ENCODE peak calls at places on chromosomes 6 and 20, in six cellular contexts. O is neuronal stem cell, A is A673, Q is GM23248, T is vagina, B is SJCRH30. Z is an unnamed sample. For H3K4me1 and H3K27me3, the result is how much of the 10 kb centered on the place peaks cover.

GRCh38 chr6:10478187-10479040 is 42.7 kb upstream of the GCNT2 start:
- DNase-seq in O (peak), A (peak), Q (peak), T (no peak), B (no peak), Z (no peak)

GRCh38 chr6:5213851-5214507 is 46.8 kb downstream of the LYRM4 start:
- DNase-seq in O (no peak), A (no peak), Q (peak), T (no peak), B (no peak), Z (peak)

GRCh38 chr6:164826831-164827468 is 482.5 kb downstream of the C6orf118 start:
- DNase-seq in O (no peak), A (no peak), Q (no peak), T (no peak), B (no peak), Z (no peak)

GRCh38 chr20:22586645-22587310 is 2.4 kb upstream of the FOXA2 start:
- DNase-seq in O (no peak), A (peak), Q (peak), T (no peak), B (no peak), Z (peak)

GRCh38 chr20:11844691-11845090 is 73.0 kb upstream of the BTBD3 start:
- DNase-seq in O (no peak), A (no peak), Q (no peak), T (no peak), B (no peak), Z (no peak)

GRCh38 chr6:152309648-152310047 is 327.5 kb downstream of the SYNE1 start:
- DNase-seq in O (no peak), A (no peak), Q (no peak), T (no peak), B (no peak), Z (peak)

GRCh38 chr6:7100072-7100750 is 7.5 kb upstream of the RREB1 start:
- DNase-seq in O (no peak), A (no peak), Q (no peak), T (no peak), B (no peak), Z (no peak)

GRCh38 chr20:50113420-50114224 is 672 bp upstream of the UBE2V1 start:
- DNase-seq in O (no peak), A (no peak), Q (peak), T (no peak), B (no peak), Z (no peak)

GRCh38 chr20:13723015-13723414 is 61.7 kb downstream of the ESF1 start:
- DNase-seq in O (no peak), A (peak), Q (no peak), T (no peak), B (no peak), Z (no peak)

GRCh38 chr20:31594558-31595379 is 10.3 kb upstream of the ID1 start:
- DNase-seq in O (no peak), A (no peak), Q (no peak), T (no peak), B (peak), Z (no peak)

GRCh38 chr20:51966296-51966971 is 164.1 kb upstream of the SALL4 start:
- DNase-seq in O (peak), A (peak), Q (peak), T (no peak), B (peak), Z (peak)

GRCh38 chr6:82971877-82972460 is 93.7 kb downstream of the UBE3D start:
- DNase-seq in O (no peak), A (no peak), Q (peak), T (no peak), B (no peak), Z (no peak)

GRCh38 chr6:148465654-148466053 is 123.0 kb downstream of the SASH1 start:
- DNase-seq in O (no peak), A (no peak), Q (no peak), T (no peak), B (no peak), Z (no peak)
- H3K4me1 ChIP-seq in O (under half), A (under half), Q (under half), T (under half), B (under half), Z (under half)

DNA sequence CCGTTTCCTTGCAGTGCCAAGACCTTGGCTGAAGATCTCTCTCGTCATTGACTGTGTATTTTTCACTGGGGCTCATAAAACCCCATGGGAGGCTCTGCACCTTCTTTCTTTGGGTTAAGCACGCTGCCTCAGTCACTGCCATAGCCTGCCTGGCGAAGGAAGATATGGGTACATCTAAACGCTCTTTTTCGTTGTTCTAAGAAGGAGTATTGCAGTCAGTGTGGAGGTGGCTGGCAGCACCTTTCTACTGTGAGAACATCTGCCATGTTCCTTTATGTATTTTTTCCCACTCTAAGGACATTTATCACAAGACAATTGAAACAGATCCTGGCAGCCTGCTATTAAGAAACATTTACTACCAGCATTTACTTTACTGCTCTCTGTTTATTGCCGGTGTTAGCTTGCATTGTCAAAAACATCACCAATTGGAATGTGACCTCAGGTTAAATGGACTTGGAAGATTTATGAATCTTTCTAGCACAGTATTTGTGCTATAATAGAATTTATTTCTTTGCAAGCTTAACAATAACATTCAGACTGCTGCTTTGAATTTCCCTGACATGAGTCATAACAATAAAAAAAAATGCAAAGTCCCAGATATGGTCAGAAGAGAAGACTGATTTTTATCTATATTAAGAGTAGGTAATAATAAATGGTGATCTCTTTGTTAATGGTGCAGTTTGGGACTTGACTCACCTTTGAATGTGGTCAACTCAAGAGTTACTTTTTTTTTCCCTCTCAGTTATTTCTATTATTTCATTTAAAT is 62.2 kb upstream of the CLDN20 start:
- DNase-seq in O (no peak), A (peak), Q (peak), T (no peak), B (no peak), Z (no peak)
- H3K27me3 ChIP-seq in O (under half), A (under half), Q (under half), T (under half), B (under half), Z (under half)

GRCh38 chr6:137218917-137219663 is at the start of gene IFNGR1:
- DNase-seq in O (peak), A (peak), Q (peak), T (no peak), B (peak), Z (peak)

GRCh38 chr6:137217801-137218472 is 1.2 kb downstream of the IFNGR1 start:
- DNase-seq in O (no peak), A (no peak), Q (peak), T (no peak), B (no peak), Z (no peak)

GRCh38 chr6:137222376-137222775 is 3.2 kb upstream of the IFNGR1 start:
- DNase-seq in O (no peak), A (no peak), Q (no peak), T (no peak), B (no peak), Z (no peak)

GRCh38 chr6:137218473-137218916 is 690 bp downstream of the IFNGR1 start:
- DNase-seq in O (peak), A (peak), Q (peak), T (no peak), B (peak), Z (peak)

DNA sequence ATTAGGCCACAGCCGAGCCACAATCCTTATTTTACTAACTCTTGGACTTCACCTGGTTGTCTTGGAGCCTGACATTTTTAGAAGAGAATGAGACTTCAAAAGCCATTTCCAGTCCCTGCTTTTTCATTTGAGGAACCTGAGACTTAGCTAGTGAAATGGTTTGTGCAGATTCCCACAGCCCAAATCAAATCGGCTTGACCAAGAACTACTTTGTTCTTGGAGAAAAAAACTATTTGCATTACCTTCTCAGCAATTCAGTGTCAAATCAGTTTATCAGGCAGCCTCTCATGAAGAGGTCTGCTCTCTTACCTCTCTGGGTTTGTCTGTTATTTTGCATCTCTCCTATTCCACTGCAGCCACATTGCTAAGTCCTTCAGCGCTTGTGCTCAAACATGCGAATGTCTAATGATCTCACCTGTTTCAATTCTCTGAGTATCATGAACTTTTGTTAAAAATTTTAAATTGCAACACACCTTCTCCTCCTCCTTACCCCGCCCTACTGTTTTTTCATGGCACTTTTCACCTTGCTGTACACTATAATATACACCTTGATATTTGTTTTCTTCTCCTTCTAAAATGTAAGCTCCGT is 573 bp upstream of the IFNGR1 start:
- DNase-seq in O (no peak), A (no peak), Q (no peak), T (no peak), B (no peak), Z (no peak)
- H3K4me1 ChIP-seq in O (under half), A (under half), Q (under half), T (half or more), B (under half), Z (under half)

GRCh38 chr20:44745122-44745521 is 543 bp upstream of the KCNK15 start:
- DNase-seq in O (no peak), A (no peak), Q (no peak), T (no peak), B (no peak), Z (no peak)

GRCh38 chr20:44747166-44748004 is 1.7 kb downstream of the KCNK15 start:
- DNase-seq in O (peak), A (peak), Q (peak), T (no peak), B (peak), Z (peak)

GRCh38 chr20:44743916-44744655 is 1.6 kb upstream of the KCNK15 start:
- DNase-seq in O (no peak), A (no peak), Q (no peak), T (no peak), B (no peak), Z (no peak)

GRCh38 chr20:44746367-44747165 is 901 bp downstream of the KCNK15 start:
- DNase-seq in O (no peak), A (peak), Q (peak), T (no peak), B (no peak), Z (peak)

GRCh38 chr20:44745560-44746366 is at the start of gene KCNK15:
- DNase-seq in O (no peak), A (no peak), Q (peak), T (no peak), B (no peak), Z (peak)
- H3K27me3 ChIP-seq in O (half or more), A (under half), Q (under half), T (under half), B (under half), Z (under half)

Z was measured in BE2C.